ENCODE peak calls at places on chromosome 7, in eight cellular contexts. One of them, this sample, is unnamed.

GRCh38 chr7:2929321-2930201 is 85.5 kb upstream of the GNA12 start:
- DNase-seq in GM23248: no peak
- DNase-seq in mammary epithelial cell: no peak
- DNase-seq in PC-3: no peak
- DNase-seq in GM12878: no peak
- DNase-seq in OCI-LY7: no peak
- DNase-seq in IMR-90: no peak
- DNase-seq in hepatocyte: no peak
- DNase-seq in this sample: no peak

GRCh38 chr7:55077581-55078410 is 59.0 kb downstream of the EGFR start:
- DNase-seq in GM23248: no peak
- DNase-seq in mammary epithelial cell: no peak
- DNase-seq in PC-3: no peak
- DNase-seq in GM12878: no peak
- DNase-seq in OCI-LY7: no peak
- DNase-seq in IMR-90: no peak
- DNase-seq in hepatocyte: peak; percentile 85
- DNase-seq in this sample: no peak

GRCh38 chr7:18408461-18408860 is 87.1 kb upstream of the HDAC9 start:
- DNase-seq in GM23248: peak; percentile 95
- DNase-seq in mammary epithelial cell: peak; percentile 24
- DNase-seq in PC-3: peak; percentile 86
- DNase-seq in GM12878: no peak
- DNase-seq in OCI-LY7: no peak
- DNase-seq in IMR-90: peak; percentile 90
- DNase-seq in hepatocyte: no peak
- DNase-seq in this sample: peak; percentile 92

GRCh38 chr7:142811154-142811737 is 40.5 kb downstream of the PRSS2 start:
- DNase-seq in GM23248: peak; percentile 71
- DNase-seq in mammary epithelial cell: peak; percentile 31
- DNase-seq in PC-3: peak; percentile 74
- DNase-seq in GM12878: no peak
- DNase-seq in OCI-LY7: peak; percentile 85
- DNase-seq in IMR-90: peak; percentile 54
- DNase-seq in hepatocyte: peak; percentile 46
- DNase-seq in this sample: peak; percentile 58

GRCh38 chr7:1741751-1742554 is 71.9 kb downstream of the ELFN1 start:
- DNase-seq in GM23248: no peak
- DNase-seq in mammary epithelial cell: no peak
- DNase-seq in PC-3: peak; percentile 68
- DNase-seq in GM12878: no peak
- DNase-seq in OCI-LY7: no peak
- DNase-seq in IMR-90: no peak
- DNase-seq in hepatocyte: no peak
- DNase-seq in this sample: no peak

GRCh38 chr7:1366801-1367405 is 92.4 kb downstream of the MICALL2 start:
- DNase-seq in GM23248: no peak
- DNase-seq in mammary epithelial cell: no peak
- DNase-seq in PC-3: no peak
- DNase-seq in GM12878: no peak
- DNase-seq in OCI-LY7: no peak
- DNase-seq in IMR-90: no peak
- DNase-seq in hepatocyte: no peak
- DNase-seq in this sample: no peak

GRCh38 chr7:25349283-25349682 is 121.0 kb upstream of the NPVF start:
- DNase-seq in GM23248: no peak
- DNase-seq in mammary epithelial cell: no peak
- DNase-seq in PC-3: no peak
- DNase-seq in GM12878: no peak
- DNase-seq in OCI-LY7: no peak
- DNase-seq in IMR-90: no peak
- DNase-seq in hepatocyte: no peak
- DNase-seq in this sample: no peak

GRCh38 chr7:13106513-13106912 is 419.1 kb downstream of the ARL4A start:
- DNase-seq in GM23248: peak; percentile 6
- DNase-seq in mammary epithelial cell: no peak
- DNase-seq in PC-3: no peak
- DNase-seq in GM12878: no peak
- DNase-seq in OCI-LY7: no peak
- DNase-seq in IMR-90: no peak
- DNase-seq in hepatocyte: no peak
- DNase-seq in this sample: no peak

GRCh38 chr7:133619491-133619890 is 366.6 kb downstream of the EXOC4 start:
- DNase-seq in GM23248: no peak
- DNase-seq in mammary epithelial cell: no peak
- DNase-seq in PC-3: no peak
- DNase-seq in GM12878: no peak
- DNase-seq in OCI-LY7: no peak
- DNase-seq in IMR-90: no peak
- DNase-seq in hepatocyte: no peak
- DNase-seq in this sample: no peak

GRCh38 chr7:116540743-116541142 is 15.9 kb downstream of the CAV1 start:
- DNase-seq in GM23248: no peak
- DNase-seq in mammary epithelial cell: peak; percentile 51
- DNase-seq in PC-3: peak; percentile 49
- DNase-seq in GM12878: no peak
- DNase-seq in OCI-LY7: no peak
- DNase-seq in IMR-90: peak; percentile 55
- DNase-seq in hepatocyte: no peak
- DNase-seq in this sample: peak; percentile 47

GRCh38 chr7:4080954-4081353 is 601.1 kb upstream of the FOXK1 start:
- DNase-seq in GM23248: no peak
- DNase-seq in mammary epithelial cell: no peak
- DNase-seq in PC-3: no peak
- DNase-seq in GM12878: no peak
- DNase-seq in OCI-LY7: no peak
- DNase-seq in IMR-90: no peak
- DNase-seq in hepatocyte: no peak
- DNase-seq in this sample: no peak

GRCh38 chr7:70764701-70765208 is 367.2 kb upstream of the GALNT17 start:
- DNase-seq in GM23248: no peak
- DNase-seq in mammary epithelial cell: no peak
- DNase-seq in PC-3: no peak
- DNase-seq in GM12878: no peak
- DNase-seq in OCI-LY7: peak; percentile 19
- DNase-seq in IMR-90: no peak
- DNase-seq in hepatocyte: no peak
- DNase-seq in this sample: no peak

GRCh38 chr7:104758504-104758903 is 255.5 kb upstream of the KMT2E start:
- DNase-seq in GM23248: peak; percentile 8
- DNase-seq in mammary epithelial cell: peak; percentile 8
- DNase-seq in PC-3: no peak
- DNase-seq in GM12878: no peak
- DNase-seq in OCI-LY7: no peak
- DNase-seq in IMR-90: no peak
- DNase-seq in hepatocyte: no peak
- DNase-seq in this sample: no peak

GRCh38 chr7:107024906-107025305 is 19.6 kb upstream of the PRKAR2B start:
- DNase-seq in GM23248: no peak
- DNase-seq in mammary epithelial cell: no peak
- DNase-seq in PC-3: no peak
- DNase-seq in GM12878: no peak
- DNase-seq in OCI-LY7: no peak
- DNase-seq in IMR-90: no peak
- DNase-seq in hepatocyte: no peak
- DNase-seq in this sample: no peak

GRCh38 chr7:30915751-30916150 is 4.1 kb downstream of the AQP1 start:
- DNase-seq in GM23248: no peak
- DNase-seq in mammary epithelial cell: no peak
- DNase-seq in PC-3: no peak
- DNase-seq in GM12878: no peak
- DNase-seq in OCI-LY7: no peak
- DNase-seq in IMR-90: no peak
- DNase-seq in hepatocyte: no peak
- DNase-seq in this sample: no peak
- H3K4me3 ChIP-seq in GM23248: no peak overlapping the region
- H3K4me3 ChIP-seq in mammary epithelial cell: no peak overlapping the region
- H3K4me3 ChIP-seq in PC-3: no peak overlapping the region
- H3K4me3 ChIP-seq in GM12878: no peak overlapping the region
- H3K4me3 ChIP-seq in OCI-LY7: no peak overlapping the region
- H3K4me3 ChIP-seq in IMR-90: no peak overlapping the region
- H3K4me3 ChIP-seq in hepatocyte: no peak overlapping the region
- H3K4me3 ChIP-seq in this sample: no peak overlapping the region

GRCh38 chr7:74306737-74307469 is 17.7 kb downstream of the CLIP2 start:
- DNase-seq in GM23248: peak; percentile 87
- DNase-seq in mammary epithelial cell: peak; percentile 75
- DNase-seq in PC-3: peak; percentile 82
- DNase-seq in GM12878: no peak
- DNase-seq in OCI-LY7: no peak
- DNase-seq in IMR-90: peak; percentile 85
- DNase-seq in hepatocyte: no peak
- DNase-seq in this sample: peak; percentile 84
- H2AFZ ChIP-seq in GM23248: peak overlapping the region; percentile 50
- H2AFZ ChIP-seq in mammary epithelial cell: peak overlapping the region; percentile 65
- H2AFZ ChIP-seq in PC-3: peak overlapping the region; percentile 91
- H2AFZ ChIP-seq in GM12878: peak overlapping the region; percentile 26
- H2AFZ ChIP-seq in OCI-LY7: no peak overlapping the region
- H2AFZ ChIP-seq in IMR-90: peak overlapping the region; percentile 76
- H2AFZ ChIP-seq in hepatocyte: no peak overlapping the region
- H2AFZ ChIP-seq in this sample: no peak overlapping the region

GRCh38 chr7:150753826-150754603 is 16.8 kb downstream of the GIMAP5 start:
- DNase-seq in GM23248: peak; percentile 33
- DNase-seq in mammary epithelial cell: peak; percentile 27
- DNase-seq in PC-3: peak; percentile 11
- DNase-seq in GM12878: no peak
- DNase-seq in OCI-LY7: peak; percentile 21
- DNase-seq in IMR-90: no peak
- DNase-seq in hepatocyte: no peak
- DNase-seq in this sample: no peak
- H3K4me3 ChIP-seq in GM23248: no peak overlapping the region
- H3K4me3 ChIP-seq in mammary epithelial cell: no peak overlapping the region
- H3K4me3 ChIP-seq in PC-3: no peak overlapping the region
- H3K4me3 ChIP-seq in GM12878: no peak overlapping the region
- H3K4me3 ChIP-seq in OCI-LY7: no peak overlapping the region
- H3K4me3 ChIP-seq in IMR-90: no peak overlapping the region
- H3K4me3 ChIP-seq in hepatocyte: no peak overlapping the region
- H3K4me3 ChIP-seq in this sample: no peak overlapping the region

GRCh38 chr7:37342665-37343471 is 105.8 kb downstream of the ELMO1 start:
- DNase-seq in GM23248: no peak
- DNase-seq in mammary epithelial cell: peak; percentile 12
- DNase-seq in PC-3: no peak
- DNase-seq in GM12878: peak; percentile 69
- DNase-seq in OCI-LY7: peak; percentile 89
- DNase-seq in IMR-90: no peak
- DNase-seq in hepatocyte: no peak
- DNase-seq in this sample: no peak

GRCh38 chr7:37344886-37345579 is 103.6 kb downstream of the ELMO1 start:
- DNase-seq in GM23248: no peak
- DNase-seq in mammary epithelial cell: no peak
- DNase-seq in PC-3: no peak
- DNase-seq in GM12878: peak; percentile 48
- DNase-seq in OCI-LY7: peak; percentile 60
- DNase-seq in IMR-90: no peak
- DNase-seq in hepatocyte: no peak
- DNase-seq in this sample: no peak

GRCh38 chr7:37342170-37342569 is 106.5 kb downstream of the ELMO1 start:
- DNase-seq in GM23248: no peak
- DNase-seq in mammary epithelial cell: no peak
- DNase-seq in PC-3: no peak
- DNase-seq in GM12878: no peak
- DNase-seq in OCI-LY7: no peak
- DNase-seq in IMR-90: no peak
- DNase-seq in hepatocyte: no peak
- DNase-seq in this sample: no peak

GRCh38 chr7:37337522-37337921 is 111.1 kb downstream of the ELMO1 start:
- DNase-seq in GM23248: no peak
- DNase-seq in mammary epithelial cell: no peak
- DNase-seq in PC-3: no peak
- DNase-seq in GM12878: no peak
- DNase-seq in OCI-LY7: peak; percentile 34
- DNase-seq in IMR-90: no peak
- DNase-seq in hepatocyte: no peak
- DNase-seq in this sample: no peak

GRCh38 chr7:37341033-37341630 is 107.5 kb downstream of the ELMO1 start:
- DNase-seq in GM23248: no peak
- DNase-seq in mammary epithelial cell: no peak
- DNase-seq in PC-3: no peak
- DNase-seq in GM12878: peak; percentile 53
- DNase-seq in OCI-LY7: peak; percentile 44
- DNase-seq in IMR-90: no peak
- DNase-seq in hepatocyte: no peak
- DNase-seq in this sample: no peak
- H2AFZ ChIP-seq in GM23248: no peak overlapping the region
- H2AFZ ChIP-seq in mammary epithelial cell: no peak overlapping the region
- H2AFZ ChIP-seq in PC-3: no peak overlapping the region
- H2AFZ ChIP-seq in GM12878: no peak overlapping the region
- H2AFZ ChIP-seq in OCI-LY7: no peak overlapping the region
- H2AFZ ChIP-seq in IMR-90: no peak overlapping the region
- H2AFZ ChIP-seq in hepatocyte: no peak overlapping the region
- H2AFZ ChIP-seq in this sample: no peak overlapping the region

GRCh38 chr7:141045842-141046630 is 27.8 kb upstream of the TMEM178B start:
- DNase-seq in GM23248: peak; percentile 60
- DNase-seq in mammary epithelial cell: peak; percentile 40
- DNase-seq in PC-3: no peak
- DNase-seq in GM12878: no peak
- DNase-seq in OCI-LY7: no peak
- DNase-seq in IMR-90: peak; percentile 66
- DNase-seq in hepatocyte: no peak
- DNase-seq in this sample: no peak

GRCh38 chr7:141042222-141043193 is 27.8 kb upstream of the MRPS33 start:
- DNase-seq in GM23248: peak; percentile 7
- DNase-seq in mammary epithelial cell: no peak
- DNase-seq in PC-3: peak; percentile 27
- DNase-seq in GM12878: no peak
- DNase-seq in OCI-LY7: no peak
- DNase-seq in IMR-90: peak; percentile 8
- DNase-seq in hepatocyte: peak; percentile 25
- DNase-seq in this sample: no peak

GRCh38 chr7:141043621-141044020 is 28.9 kb upstream of the MRPS33 start:
- DNase-seq in GM23248: peak; percentile 3
- DNase-seq in mammary epithelial cell: no peak
- DNase-seq in PC-3: no peak
- DNase-seq in GM12878: no peak
- DNase-seq in OCI-LY7: no peak
- DNase-seq in IMR-90: no peak
- DNase-seq in hepatocyte: no peak
- DNase-seq in this sample: no peak

GRCh38 chr7:141039366-141039765 is 24.6 kb upstream of the MRPS33 start:
- DNase-seq in GM23248: peak; percentile 24
- DNase-seq in mammary epithelial cell: no peak
- DNase-seq in PC-3: no peak
- DNase-seq in GM12878: no peak
- DNase-seq in OCI-LY7: no peak
- DNase-seq in IMR-90: peak; percentile 30
- DNase-seq in hepatocyte: no peak
- DNase-seq in this sample: peak; percentile 6

DNA sequence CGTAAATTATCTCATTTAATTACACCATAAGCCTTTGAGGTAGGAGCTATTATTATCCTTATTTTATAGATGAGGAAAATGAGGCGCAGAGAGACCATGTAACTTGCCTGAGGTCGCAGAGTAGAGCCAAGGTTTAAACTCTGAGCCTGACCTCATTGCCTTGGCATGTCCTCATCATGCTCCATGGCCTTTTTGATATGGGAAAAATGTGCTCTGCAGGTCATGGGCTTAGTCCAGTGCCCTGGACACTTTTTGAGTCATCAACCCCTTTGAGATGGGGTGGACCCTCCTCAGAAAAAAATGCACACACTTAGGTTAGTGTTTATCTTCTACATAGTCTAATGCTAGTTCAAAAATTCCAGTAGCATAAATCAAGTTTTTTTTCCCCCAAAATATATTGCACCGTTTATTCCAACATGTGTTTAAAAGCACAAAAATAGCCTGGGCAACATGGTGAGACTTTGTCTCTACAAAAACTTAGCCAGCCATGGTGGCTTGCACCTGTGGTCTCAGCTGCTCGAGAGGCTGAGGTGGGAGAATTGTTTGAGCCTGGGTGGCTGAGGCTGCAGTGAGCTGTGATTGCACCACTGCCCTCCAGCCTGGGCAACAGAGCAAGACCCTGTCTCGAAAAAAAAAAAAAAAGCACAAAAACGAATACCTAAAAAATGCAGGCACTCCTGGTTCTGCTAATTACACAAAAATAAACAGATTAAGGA is 28.6 kb upstream of the TMEM178B start:
- DNase-seq in GM23248: peak; percentile 23
- DNase-seq in mammary epithelial cell: no peak
- DNase-seq in PC-3: no peak
- DNase-seq in GM12878: no peak
- DNase-seq in OCI-LY7: no peak
- DNase-seq in IMR-90: peak; percentile 29
- DNase-seq in hepatocyte: no peak
- DNase-seq in this sample: peak; percentile 7
- H3K4me3 ChIP-seq in GM23248: no peak overlapping the region
- H3K4me3 ChIP-seq in mammary epithelial cell: no peak overlapping the region
- H3K4me3 ChIP-seq in PC-3: no peak overlapping the region
- H3K4me3 ChIP-seq in GM12878: no peak overlapping the region
- H3K4me3 ChIP-seq in OCI-LY7: no peak overlapping the region
- H3K4me3 ChIP-seq in IMR-90: no peak overlapping the region
- H3K4me3 ChIP-seq in hepatocyte: no peak overlapping the region
- H3K4me3 ChIP-seq in this sample: no peak overlapping the region

This sample was measured in fibroblast of lung.